ENCODE peak calls at places on chromosomes 5 and 9, in nine cellular contexts. One of them, this sample, is unnamed.

GRCh38 chr5:66829826-66830225 is 233.6 kb downstream of the MAST4 start:
- DNase-seq in erythroblast: no peak
- DNase-seq in kidney epithelial cell: peak
- DNase-seq in KBM-7: no peak
- DNase-seq in CD8-positive, alpha-beta T cell: no peak
- DNase-seq in stomach: no peak
- DNase-seq in T1000: no peak
- DNase-seq in CMK: no peak
- DNase-seq in left ventricle myocardium inferior: no peak
- DNase-seq in this sample: no peak

GRCh38 chr5:157575096-157575872 is at the start of gene ADAM19:
- DNase-seq in KBM-7: no peak
- DNase-seq in stomach: no peak
- DNase-seq in T1000: peak
- DNase-seq in CMK: no peak
- DNase-seq in CD8-positive, alpha-beta T cell: peak
- DNase-seq in erythroblast: no peak
- DNase-seq in kidney epithelial cell: no peak
- DNase-seq in left ventricle myocardium inferior: peak
- DNase-seq in this sample: peak

GRCh38 chr5:58156977-58157701 is 302.7 kb downstream of the PLK2 start:
- DNase-seq in erythroblast: no peak
- DNase-seq in CMK: no peak
- DNase-seq in kidney epithelial cell: peak
- DNase-seq in stomach: no peak
- DNase-seq in T1000: no peak
- DNase-seq in left ventricle myocardium inferior: peak
- DNase-seq in CD8-positive, alpha-beta T cell: no peak
- DNase-seq in KBM-7: no peak
- DNase-seq in this sample: no peak

GRCh38 chr5:159894149-159894720 is 22.0 kb upstream of the ADRA1B start:
- DNase-seq in kidney epithelial cell: no peak
- DNase-seq in stomach: no peak
- DNase-seq in CD8-positive, alpha-beta T cell: no peak
- DNase-seq in erythroblast: no peak
- DNase-seq in T1000: no peak
- DNase-seq in left ventricle myocardium inferior: no peak
- DNase-seq in CMK: no peak
- DNase-seq in KBM-7: no peak
- DNase-seq in this sample: no peak

GRCh38 chr9:6938873-6939272 is 181.1 kb downstream of the KDM4C start:
- DNase-seq in CD8-positive, alpha-beta T cell: no peak
- DNase-seq in left ventricle myocardium inferior: no peak
- DNase-seq in kidney epithelial cell: no peak
- DNase-seq in T1000: no peak
- DNase-seq in erythroblast: no peak
- DNase-seq in stomach: no peak
- DNase-seq in KBM-7: no peak
- DNase-seq in CMK: no peak
- DNase-seq in this sample: no peak

GRCh38 chr9:20319641-20320337 is 302.5 kb downstream of the MLLT3 start:
- DNase-seq in CD8-positive, alpha-beta T cell: no peak
- DNase-seq in CMK: no peak
- DNase-seq in KBM-7: no peak
- DNase-seq in stomach: no peak
- DNase-seq in erythroblast: no peak
- DNase-seq in kidney epithelial cell: peak
- DNase-seq in left ventricle myocardium inferior: no peak
- DNase-seq in T1000: peak
- DNase-seq in this sample: no peak

GRCh38 chr9:133619791-133620190 is 10.6 kb upstream of the FAM163B start:
- DNase-seq in CMK: no peak
- DNase-seq in T1000: no peak
- DNase-seq in KBM-7: peak
- DNase-seq in stomach: no peak
- DNase-seq in erythroblast: no peak
- DNase-seq in CD8-positive, alpha-beta T cell: peak
- DNase-seq in left ventricle myocardium inferior: no peak
- DNase-seq in kidney epithelial cell: no peak
- DNase-seq in this sample: no peak

GRCh38 chr9:136086213-136086881 is 8.7 kb downstream of the NACC2 start:
- DNase-seq in erythroblast: no peak
- DNase-seq in CD8-positive, alpha-beta T cell: no peak
- DNase-seq in KBM-7: no peak
- DNase-seq in stomach: no peak
- DNase-seq in CMK: no peak
- DNase-seq in T1000: no peak
- DNase-seq in left ventricle myocardium inferior: peak
- DNase-seq in kidney epithelial cell: no peak
- DNase-seq in this sample: no peak

GRCh38 chr9:76810377-76810957 is 46.2 kb downstream of the PCA3 start:
- DNase-seq in T1000: peak
- DNase-seq in KBM-7: peak
- DNase-seq in CMK: no peak
- DNase-seq in erythroblast: peak
- DNase-seq in CD8-positive, alpha-beta T cell: no peak
- DNase-seq in stomach: no peak
- DNase-seq in left ventricle myocardium inferior: no peak
- DNase-seq in kidney epithelial cell: peak
- DNase-seq in this sample: peak

GRCh38 chr5:178115136-178115834 is 2.0 kb downstream of the N4BP3 start:
- DNase-seq in CD8-positive, alpha-beta T cell: no peak
- DNase-seq in CMK: no peak
- DNase-seq in T1000: no peak
- DNase-seq in KBM-7: no peak
- DNase-seq in kidney epithelial cell: no peak
- DNase-seq in stomach: no peak
- DNase-seq in erythroblast: no peak
- DNase-seq in left ventricle myocardium inferior: no peak
- DNase-seq in this sample: no peak

GRCh38 chr5:143653256-143653655 is 158.7 kb upstream of the HMHB1 start:
- DNase-seq in erythroblast: no peak
- DNase-seq in KBM-7: no peak
- DNase-seq in kidney epithelial cell: no peak
- DNase-seq in left ventricle myocardium inferior: no peak
- DNase-seq in CMK: no peak
- DNase-seq in CD8-positive, alpha-beta T cell: no peak
- DNase-seq in T1000: no peak
- DNase-seq in stomach: no peak
- DNase-seq in this sample: no peak

GRCh38 chr5:16897800-16898199 is 38.3 kb downstream of the MYO10 start:
- DNase-seq in kidney epithelial cell: no peak
- DNase-seq in erythroblast: no peak
- DNase-seq in left ventricle myocardium inferior: no peak
- DNase-seq in T1000: no peak
- DNase-seq in KBM-7: no peak
- DNase-seq in CD8-positive, alpha-beta T cell: no peak
- DNase-seq in stomach: no peak
- DNase-seq in CMK: no peak
- DNase-seq in this sample: no peak

GRCh38 chr5:41650131-41650530 is 139.7 kb upstream of the PLCXD3 start:
- DNase-seq in T1000: no peak
- DNase-seq in erythroblast: no peak
- DNase-seq in kidney epithelial cell: no peak
- DNase-seq in stomach: no peak
- DNase-seq in left ventricle myocardium inferior: no peak
- DNase-seq in KBM-7: no peak
- DNase-seq in CD8-positive, alpha-beta T cell: no peak
- DNase-seq in CMK: no peak
- DNase-seq in this sample: no peak

GRCh38 chr9:14215614-14216013 is 98.3 kb downstream of the NFIB start:
- DNase-seq in erythroblast: peak
- DNase-seq in CMK: no peak
- DNase-seq in kidney epithelial cell: no peak
- DNase-seq in left ventricle myocardium inferior: no peak
- DNase-seq in CD8-positive, alpha-beta T cell: no peak
- DNase-seq in stomach: no peak
- DNase-seq in KBM-7: no peak
- DNase-seq in T1000: no peak
- DNase-seq in this sample: no peak

GRCh38 chr9:123893146-123893545 is 36.8 kb downstream of the DENND1A start:
- DNase-seq in kidney epithelial cell: no peak
- DNase-seq in KBM-7: no peak
- DNase-seq in T1000: no peak
- DNase-seq in CD8-positive, alpha-beta T cell: no peak
- DNase-seq in CMK: no peak
- DNase-seq in stomach: no peak
- DNase-seq in left ventricle myocardium inferior: no peak
- DNase-seq in erythroblast: no peak
- DNase-seq in this sample: no peak

GRCh38 chr5:125413861-125414260 is 667.4 kb upstream of the ZNF608 start:
- DNase-seq in stomach: no peak
- DNase-seq in kidney epithelial cell: no peak
- DNase-seq in T1000: no peak
- DNase-seq in CD8-positive, alpha-beta T cell: no peak
- DNase-seq in KBM-7: no peak
- DNase-seq in CMK: no peak
- DNase-seq in erythroblast: no peak
- DNase-seq in left ventricle myocardium inferior: no peak
- DNase-seq in this sample: no peak

GRCh38 chr9:88775559-88775958 is 215.7 kb upstream of the S1PR3 start:
- DNase-seq in left ventricle myocardium inferior: no peak
- DNase-seq in erythroblast: no peak
- DNase-seq in CD8-positive, alpha-beta T cell: no peak
- DNase-seq in T1000: no peak
- DNase-seq in CMK: no peak
- DNase-seq in kidney epithelial cell: no peak
- DNase-seq in KBM-7: no peak
- DNase-seq in stomach: no peak
- DNase-seq in this sample: no peak

GRCh38 chr9:84303061-84303460 is 37.5 kb downstream of the SLC28A3 start:
- DNase-seq in kidney epithelial cell: no peak
- DNase-seq in left ventricle myocardium inferior: no peak
- DNase-seq in CMK: no peak
- DNase-seq in T1000: no peak
- DNase-seq in KBM-7: no peak
- DNase-seq in stomach: no peak
- DNase-seq in erythroblast: no peak
- DNase-seq in CD8-positive, alpha-beta T cell: no peak
- DNase-seq in this sample: no peak

GRCh38 chr5:115433918-115434317 is 110.7 kb downstream of the FEM1C start:
- DNase-seq in CMK: no peak
- DNase-seq in kidney epithelial cell: no peak
- DNase-seq in KBM-7: no peak
- DNase-seq in T1000: no peak
- DNase-seq in left ventricle myocardium inferior: no peak
- DNase-seq in stomach: no peak
- DNase-seq in erythroblast: no peak
- DNase-seq in CD8-positive, alpha-beta T cell: no peak
- DNase-seq in this sample: no peak

GRCh38 chr9:126986506-126986951 is 71.9 kb downstream of the RALGPS1 start:
- DNase-seq in stomach: no peak
- DNase-seq in CD8-positive, alpha-beta T cell: no peak
- DNase-seq in KBM-7: no peak
- DNase-seq in kidney epithelial cell: no peak
- DNase-seq in left ventricle myocardium inferior: no peak
- DNase-seq in T1000: no peak
- DNase-seq in erythroblast: no peak
- DNase-seq in CMK: no peak
- DNase-seq in this sample: no peak

GRCh38 chr5:91162534-91163381 is 220.4 kb downstream of the ARRDC3 start:
- DNase-seq in CD8-positive, alpha-beta T cell: peak
- DNase-seq in left ventricle myocardium inferior: peak
- DNase-seq in T1000: peak
- DNase-seq in erythroblast: peak
- DNase-seq in CMK: no peak
- DNase-seq in KBM-7: peak
- DNase-seq in kidney epithelial cell: peak
- DNase-seq in stomach: peak
- DNase-seq in this sample: peak

GRCh38 chr5:137666109-137666850 is 69.6 kb downstream of the KLHL3 start:
- DNase-seq in left ventricle myocardium inferior: no peak
- DNase-seq in CMK: peak
- DNase-seq in T1000: no peak
- DNase-seq in kidney epithelial cell: no peak
- DNase-seq in CD8-positive, alpha-beta T cell: peak
- DNase-seq in erythroblast: no peak
- DNase-seq in stomach: peak
- DNase-seq in KBM-7: peak
- DNase-seq in this sample: no peak

GRCh38 chr9:76701441-76702031 is 62.7 kb upstream of the PCA3 start:
- DNase-seq in left ventricle myocardium inferior: no peak
- DNase-seq in CMK: no peak
- DNase-seq in erythroblast: no peak
- DNase-seq in kidney epithelial cell: no peak
- DNase-seq in KBM-7: no peak
- DNase-seq in stomach: no peak
- DNase-seq in T1000: no peak
- DNase-seq in CD8-positive, alpha-beta T cell: no peak
- DNase-seq in this sample: no peak

GRCh38 chr9:8856686-8857329 is 1057.2 kb upstream of the DMAC1 start:
- DNase-seq in stomach: no peak
- DNase-seq in KBM-7: peak
- DNase-seq in kidney epithelial cell: no peak
- DNase-seq in CD8-positive, alpha-beta T cell: no peak
- DNase-seq in T1000: no peak
- DNase-seq in CMK: no peak
- DNase-seq in left ventricle myocardium inferior: no peak
- DNase-seq in erythroblast: no peak
- DNase-seq in this sample: no peak

GRCh38 chr5:139272471-139273321 is 20.8 kb upstream of the MATR3 start:
- DNase-seq in T1000: peak
- DNase-seq in KBM-7: peak
- DNase-seq in CD8-positive, alpha-beta T cell: peak
- DNase-seq in erythroblast: no peak
- DNase-seq in CMK: no peak
- DNase-seq in kidney epithelial cell: no peak
- DNase-seq in left ventricle myocardium inferior: no peak
- DNase-seq in stomach: no peak
- DNase-seq in this sample: no peak

GRCh38 chr5:137466888-137467287 is 32.2 kb downstream of the SPOCK1 start:
- DNase-seq in CD8-positive, alpha-beta T cell: no peak
- DNase-seq in T1000: no peak
- DNase-seq in left ventricle myocardium inferior: no peak
- DNase-seq in kidney epithelial cell: no peak
- DNase-seq in CMK: no peak
- DNase-seq in KBM-7: no peak
- DNase-seq in stomach: no peak
- DNase-seq in erythroblast: no peak
- DNase-seq in this sample: peak

GRCh38 chr5:102975040-102975439 is 144.9 kb downstream of the GIN1 start:
- DNase-seq in KBM-7: no peak
- DNase-seq in erythroblast: peak
- DNase-seq in CD8-positive, alpha-beta T cell: no peak
- DNase-seq in left ventricle myocardium inferior: no peak
- DNase-seq in kidney epithelial cell: no peak
- DNase-seq in T1000: no peak
- DNase-seq in CMK: no peak
- DNase-seq in stomach: no peak
- DNase-seq in this sample: no peak

GRCh38 chr5:43245724-43246385 is 53.8 kb downstream of the NIM1K start:
- DNase-seq in stomach: no peak
- DNase-seq in CD8-positive, alpha-beta T cell: no peak
- DNase-seq in KBM-7: no peak
- DNase-seq in T1000: no peak
- DNase-seq in erythroblast: no peak
- DNase-seq in left ventricle myocardium inferior: no peak
- DNase-seq in CMK: no peak
- DNase-seq in kidney epithelial cell: no peak
- DNase-seq in this sample: no peak

GRCh38 chr5:107459637-107460036 is 211.1 kb downstream of the EFNA5 start:
- DNase-seq in CD8-positive, alpha-beta T cell: no peak
- DNase-seq in T1000: no peak
- DNase-seq in CMK: no peak
- DNase-seq in erythroblast: no peak
- DNase-seq in kidney epithelial cell: no peak
- DNase-seq in KBM-7: no peak
- DNase-seq in left ventricle myocardium inferior: no peak
- DNase-seq in stomach: no peak
- DNase-seq in this sample: no peak

GRCh38 chr5:51495672-51496071 is 112.4 kb downstream of the ISL1 start:
- DNase-seq in kidney epithelial cell: peak
- DNase-seq in left ventricle myocardium inferior: no peak
- DNase-seq in T1000: peak
- DNase-seq in CMK: no peak
- DNase-seq in erythroblast: no peak
- DNase-seq in CD8-positive, alpha-beta T cell: no peak
- DNase-seq in stomach: no peak
- DNase-seq in KBM-7: no peak
- DNase-seq in this sample: no peak

GRCh38 chr9:27784999-27785713 is 211.9 kb upstream of the C9orf72 start:
- DNase-seq in kidney epithelial cell: no peak
- DNase-seq in stomach: no peak
- DNase-seq in KBM-7: no peak
- DNase-seq in left ventricle myocardium inferior: no peak
- DNase-seq in CMK: no peak
- DNase-seq in erythroblast: no peak
- DNase-seq in CD8-positive, alpha-beta T cell: no peak
- DNase-seq in T1000: no peak
- DNase-seq in this sample: no peak

This sample was measured in testis.